ENCODE peak calls at places on chromosomes 7 and 10, in nine cellular contexts. One of them, this sample, is unnamed.

GRCh38 chr7:27148776-27149641 is 1.4 kb upstream of the HOXA6 start:
- DNase-seq in hepatocyte: no peak
- DNase-seq in activated CD8-positive, alpha-beta memory T cell treated with anti-CD3 and anti-CD28 coated beads for 48 hours: no peak
- DNase-seq in EH: peak
- DNase-seq in posterior vena cava: no peak
- DNase-seq in HTR-8/SVneo: no peak
- DNase-seq in T-helper 1 cell: no peak
- DNase-seq in stimulated activated CD4-positive, alpha-beta T cell treated with anti-CD3 and anti-CD28 coated beads, Interleukin-12 subunit alpha, Interleukin-12 subunit beta, amount 100 ng/mL, for 4 hours: no peak
- DNase-seq in hippocampal formation: no peak
- DNase-seq in this sample: no peak

GRCh38 chr7:155972651-155973349 is 160.5 kb upstream of the SHH start:
- DNase-seq in hepatocyte: no peak
- DNase-seq in activated CD8-positive, alpha-beta memory T cell treated with anti-CD3 and anti-CD28 coated beads for 48 hours: no peak
- DNase-seq in EH: no peak
- DNase-seq in posterior vena cava: peak
- DNase-seq in HTR-8/SVneo: no peak
- DNase-seq in T-helper 1 cell: no peak
- DNase-seq in stimulated activated CD4-positive, alpha-beta T cell treated with anti-CD3 and anti-CD28 coated beads, Interleukin-12 subunit alpha, Interleukin-12 subunit beta, amount 100 ng/mL, for 4 hours: no peak
- DNase-seq in hippocampal formation: no peak
- DNase-seq in this sample: no peak

GRCh38 chr10:6423004-6423403 is 157.1 kb downstream of the PRKCQ start:
- DNase-seq in hepatocyte: no peak
- DNase-seq in activated CD8-positive, alpha-beta memory T cell treated with anti-CD3 and anti-CD28 coated beads for 48 hours: no peak
- DNase-seq in EH: peak
- DNase-seq in posterior vena cava: no peak
- DNase-seq in HTR-8/SVneo: no peak
- DNase-seq in T-helper 1 cell: no peak
- DNase-seq in stimulated activated CD4-positive, alpha-beta T cell treated with anti-CD3 and anti-CD28 coated beads, Interleukin-12 subunit alpha, Interleukin-12 subunit beta, amount 100 ng/mL, for 4 hours: peak
- DNase-seq in hippocampal formation: no peak
- DNase-seq in this sample: no peak

GRCh38 chr7:80942261-80943041 is 23.6 kb upstream of the SEMA3C start:
- DNase-seq in hepatocyte: peak
- DNase-seq in activated CD8-positive, alpha-beta memory T cell treated with anti-CD3 and anti-CD28 coated beads for 48 hours: no peak
- DNase-seq in EH: peak
- DNase-seq in posterior vena cava: peak
- DNase-seq in HTR-8/SVneo: peak
- DNase-seq in T-helper 1 cell: no peak
- DNase-seq in stimulated activated CD4-positive, alpha-beta T cell treated with anti-CD3 and anti-CD28 coated beads, Interleukin-12 subunit alpha, Interleukin-12 subunit beta, amount 100 ng/mL, for 4 hours: no peak
- DNase-seq in hippocampal formation: no peak
- DNase-seq in this sample: peak

GRCh38 chr10:91880310-91880709 is 29.0 kb downstream of the FGFBP3 start:
- DNase-seq in hepatocyte: peak
- DNase-seq in activated CD8-positive, alpha-beta memory T cell treated with anti-CD3 and anti-CD28 coated beads for 48 hours: no peak
- DNase-seq in EH: peak
- DNase-seq in posterior vena cava: no peak
- DNase-seq in HTR-8/SVneo: no peak
- DNase-seq in T-helper 1 cell: no peak
- DNase-seq in stimulated activated CD4-positive, alpha-beta T cell treated with anti-CD3 and anti-CD28 coated beads, Interleukin-12 subunit alpha, Interleukin-12 subunit beta, amount 100 ng/mL, for 4 hours: no peak
- DNase-seq in hippocampal formation: no peak
- DNase-seq in this sample: peak

GRCh38 chr7:114293289-114294012 is 121.2 kb upstream of the FOXP2 start:
- DNase-seq in hepatocyte: peak
- DNase-seq in activated CD8-positive, alpha-beta memory T cell treated with anti-CD3 and anti-CD28 coated beads for 48 hours: no peak
- DNase-seq in EH: no peak
- DNase-seq in posterior vena cava: no peak
- DNase-seq in HTR-8/SVneo: no peak
- DNase-seq in T-helper 1 cell: no peak
- DNase-seq in stimulated activated CD4-positive, alpha-beta T cell treated with anti-CD3 and anti-CD28 coated beads, Interleukin-12 subunit alpha, Interleukin-12 subunit beta, amount 100 ng/mL, for 4 hours: no peak
- DNase-seq in hippocampal formation: no peak
- DNase-seq in this sample: no peak

GRCh38 chr7:136123352-136123751 is 146.2 kb upstream of the MTPN start:
- DNase-seq in hepatocyte: no peak
- DNase-seq in activated CD8-positive, alpha-beta memory T cell treated with anti-CD3 and anti-CD28 coated beads for 48 hours: no peak
- DNase-seq in EH: no peak
- DNase-seq in posterior vena cava: no peak
- DNase-seq in HTR-8/SVneo: no peak
- DNase-seq in T-helper 1 cell: no peak
- DNase-seq in stimulated activated CD4-positive, alpha-beta T cell treated with anti-CD3 and anti-CD28 coated beads, Interleukin-12 subunit alpha, Interleukin-12 subunit beta, amount 100 ng/mL, for 4 hours: no peak
- DNase-seq in hippocampal formation: no peak
- DNase-seq in this sample: no peak

GRCh38 chr7:133081119-133081604 is 728 bp downstream of the CHCHD3 start:
- DNase-seq in hepatocyte: peak
- DNase-seq in activated CD8-positive, alpha-beta memory T cell treated with anti-CD3 and anti-CD28 coated beads for 48 hours: no peak
- DNase-seq in EH: peak
- DNase-seq in posterior vena cava: no peak
- DNase-seq in HTR-8/SVneo: no peak
- DNase-seq in T-helper 1 cell: peak
- DNase-seq in stimulated activated CD4-positive, alpha-beta T cell treated with anti-CD3 and anti-CD28 coated beads, Interleukin-12 subunit alpha, Interleukin-12 subunit beta, amount 100 ng/mL, for 4 hours: no peak
- DNase-seq in hippocampal formation: no peak
- DNase-seq in this sample: peak

GRCh38 chr7:108528183-108528712 is 2.3 kb upstream of the PNPLA8 start:
- DNase-seq in hepatocyte: no peak
- DNase-seq in activated CD8-positive, alpha-beta memory T cell treated with anti-CD3 and anti-CD28 coated beads for 48 hours: no peak
- DNase-seq in EH: no peak
- DNase-seq in posterior vena cava: no peak
- DNase-seq in HTR-8/SVneo: no peak
- DNase-seq in T-helper 1 cell: no peak
- DNase-seq in stimulated activated CD4-positive, alpha-beta T cell treated with anti-CD3 and anti-CD28 coated beads, Interleukin-12 subunit alpha, Interleukin-12 subunit beta, amount 100 ng/mL, for 4 hours: no peak
- DNase-seq in hippocampal formation: no peak
- DNase-seq in this sample: peak

GRCh38 chr7:98322331-98323260 is 41.1 kb downstream of the BRI3 start:
- DNase-seq in hepatocyte: peak
- DNase-seq in activated CD8-positive, alpha-beta memory T cell treated with anti-CD3 and anti-CD28 coated beads for 48 hours: no peak
- DNase-seq in EH: no peak
- DNase-seq in posterior vena cava: no peak
- DNase-seq in HTR-8/SVneo: no peak
- DNase-seq in T-helper 1 cell: no peak
- DNase-seq in stimulated activated CD4-positive, alpha-beta T cell treated with anti-CD3 and anti-CD28 coated beads, Interleukin-12 subunit alpha, Interleukin-12 subunit beta, amount 100 ng/mL, for 4 hours: no peak
- DNase-seq in hippocampal formation: no peak
- DNase-seq in this sample: no peak

GRCh38 chr10:78260141-78260540 is 226.5 kb downstream of the RPS24 start:
- DNase-seq in hepatocyte: peak
- DNase-seq in activated CD8-positive, alpha-beta memory T cell treated with anti-CD3 and anti-CD28 coated beads for 48 hours: no peak
- DNase-seq in EH: no peak
- DNase-seq in posterior vena cava: peak
- DNase-seq in HTR-8/SVneo: no peak
- DNase-seq in T-helper 1 cell: no peak
- DNase-seq in stimulated activated CD4-positive, alpha-beta T cell treated with anti-CD3 and anti-CD28 coated beads, Interleukin-12 subunit alpha, Interleukin-12 subunit beta, amount 100 ng/mL, for 4 hours: no peak
- DNase-seq in hippocampal formation: no peak
- DNase-seq in this sample: no peak

GRCh38 chr7:108454674-108455523 is 1.3 kb downstream of the NRCAM start:
- DNase-seq in hepatocyte: peak
- DNase-seq in activated CD8-positive, alpha-beta memory T cell treated with anti-CD3 and anti-CD28 coated beads for 48 hours: no peak
- DNase-seq in EH: peak
- DNase-seq in posterior vena cava: no peak
- DNase-seq in HTR-8/SVneo: peak
- DNase-seq in T-helper 1 cell: no peak
- DNase-seq in stimulated activated CD4-positive, alpha-beta T cell treated with anti-CD3 and anti-CD28 coated beads, Interleukin-12 subunit alpha, Interleukin-12 subunit beta, amount 100 ng/mL, for 4 hours: peak
- DNase-seq in hippocampal formation: peak
- DNase-seq in this sample: peak

GRCh38 chr7:102436123-102436522 is 2.7 kb downstream of the ORAI2 start:
- DNase-seq in hepatocyte: no peak
- DNase-seq in activated CD8-positive, alpha-beta memory T cell treated with anti-CD3 and anti-CD28 coated beads for 48 hours: no peak
- DNase-seq in EH: no peak
- DNase-seq in posterior vena cava: no peak
- DNase-seq in HTR-8/SVneo: no peak
- DNase-seq in T-helper 1 cell: no peak
- DNase-seq in stimulated activated CD4-positive, alpha-beta T cell treated with anti-CD3 and anti-CD28 coated beads, Interleukin-12 subunit alpha, Interleukin-12 subunit beta, amount 100 ng/mL, for 4 hours: no peak
- DNase-seq in hippocampal formation: no peak
- DNase-seq in this sample: no peak

GRCh38 chr10:79431891-79432831 is 13.3 kb downstream of the ZCCHC24 start:
- DNase-seq in hepatocyte: peak
- DNase-seq in activated CD8-positive, alpha-beta memory T cell treated with anti-CD3 and anti-CD28 coated beads for 48 hours: no peak
- DNase-seq in EH: no peak
- DNase-seq in posterior vena cava: peak
- DNase-seq in HTR-8/SVneo: no peak
- DNase-seq in T-helper 1 cell: no peak
- DNase-seq in stimulated activated CD4-positive, alpha-beta T cell treated with anti-CD3 and anti-CD28 coated beads, Interleukin-12 subunit alpha, Interleukin-12 subunit beta, amount 100 ng/mL, for 4 hours: no peak
- DNase-seq in hippocampal formation: no peak
- DNase-seq in this sample: no peak

GRCh38 chr7:97732567-97733275 is 835 bp downstream of the TAC1 start:
- DNase-seq in hepatocyte: no peak
- DNase-seq in activated CD8-positive, alpha-beta memory T cell treated with anti-CD3 and anti-CD28 coated beads for 48 hours: no peak
- DNase-seq in EH: no peak
- DNase-seq in posterior vena cava: peak
- DNase-seq in HTR-8/SVneo: no peak
- DNase-seq in T-helper 1 cell: no peak
- DNase-seq in stimulated activated CD4-positive, alpha-beta T cell treated with anti-CD3 and anti-CD28 coated beads, Interleukin-12 subunit alpha, Interleukin-12 subunit beta, amount 100 ng/mL, for 4 hours: no peak
- DNase-seq in hippocampal formation: no peak
- DNase-seq in this sample: no peak

GRCh38 chr7:81361769-81362168 is 408.1 kb downstream of the HGF start:
- DNase-seq in hepatocyte: no peak
- DNase-seq in activated CD8-positive, alpha-beta memory T cell treated with anti-CD3 and anti-CD28 coated beads for 48 hours: no peak
- DNase-seq in EH: no peak
- DNase-seq in posterior vena cava: no peak
- DNase-seq in HTR-8/SVneo: no peak
- DNase-seq in T-helper 1 cell: no peak
- DNase-seq in stimulated activated CD4-positive, alpha-beta T cell treated with anti-CD3 and anti-CD28 coated beads, Interleukin-12 subunit alpha, Interleukin-12 subunit beta, amount 100 ng/mL, for 4 hours: no peak
- DNase-seq in hippocampal formation: no peak
- DNase-seq in this sample: no peak

GRCh38 chr10:21278491-21279216 is 246.8 kb downstream of the SKIDA1 start:
- DNase-seq in hepatocyte: peak
- DNase-seq in activated CD8-positive, alpha-beta memory T cell treated with anti-CD3 and anti-CD28 coated beads for 48 hours: peak
- DNase-seq in EH: peak
- DNase-seq in posterior vena cava: peak
- DNase-seq in HTR-8/SVneo: peak
- DNase-seq in T-helper 1 cell: peak
- DNase-seq in stimulated activated CD4-positive, alpha-beta T cell treated with anti-CD3 and anti-CD28 coated beads, Interleukin-12 subunit alpha, Interleukin-12 subunit beta, amount 100 ng/mL, for 4 hours: peak
- DNase-seq in hippocampal formation: peak
- DNase-seq in this sample: peak

GRCh38 chr7:141071855-141072547 is 1.9 kb upstream of the TMEM178B start:
- DNase-seq in hepatocyte: no peak
- DNase-seq in activated CD8-positive, alpha-beta memory T cell treated with anti-CD3 and anti-CD28 coated beads for 48 hours: no peak
- DNase-seq in EH: no peak
- DNase-seq in posterior vena cava: no peak
- DNase-seq in HTR-8/SVneo: no peak
- DNase-seq in T-helper 1 cell: no peak
- DNase-seq in stimulated activated CD4-positive, alpha-beta T cell treated with anti-CD3 and anti-CD28 coated beads, Interleukin-12 subunit alpha, Interleukin-12 subunit beta, amount 100 ng/mL, for 4 hours: no peak
- DNase-seq in hippocampal formation: no peak
- DNase-seq in this sample: no peak

GRCh38 chr7:54260868-54261475 is 281.2 kb upstream of the VSTM2A start:
- DNase-seq in hepatocyte: no peak
- DNase-seq in activated CD8-positive, alpha-beta memory T cell treated with anti-CD3 and anti-CD28 coated beads for 48 hours: no peak
- DNase-seq in EH: peak
- DNase-seq in posterior vena cava: no peak
- DNase-seq in HTR-8/SVneo: no peak
- DNase-seq in T-helper 1 cell: no peak
- DNase-seq in stimulated activated CD4-positive, alpha-beta T cell treated with anti-CD3 and anti-CD28 coated beads, Interleukin-12 subunit alpha, Interleukin-12 subunit beta, amount 100 ng/mL, for 4 hours: no peak
- DNase-seq in hippocampal formation: no peak
- DNase-seq in this sample: no peak

GRCh38 chr10:57336865-57337264 is 930.8 kb downstream of the IPMK start:
- DNase-seq in hepatocyte: no peak
- DNase-seq in activated CD8-positive, alpha-beta memory T cell treated with anti-CD3 and anti-CD28 coated beads for 48 hours: no peak
- DNase-seq in EH: no peak
- DNase-seq in posterior vena cava: no peak
- DNase-seq in HTR-8/SVneo: no peak
- DNase-seq in T-helper 1 cell: no peak
- DNase-seq in stimulated activated CD4-positive, alpha-beta T cell treated with anti-CD3 and anti-CD28 coated beads, Interleukin-12 subunit alpha, Interleukin-12 subunit beta, amount 100 ng/mL, for 4 hours: no peak
- DNase-seq in hippocampal formation: no peak
- DNase-seq in this sample: no peak

GRCh38 chr7:66413379-66414114 is 208.4 kb downstream of the TPST1 start:
- DNase-seq in hepatocyte: peak
- DNase-seq in activated CD8-positive, alpha-beta memory T cell treated with anti-CD3 and anti-CD28 coated beads for 48 hours: peak
- DNase-seq in EH: peak
- DNase-seq in posterior vena cava: peak
- DNase-seq in HTR-8/SVneo: no peak
- DNase-seq in T-helper 1 cell: peak
- DNase-seq in stimulated activated CD4-positive, alpha-beta T cell treated with anti-CD3 and anti-CD28 coated beads, Interleukin-12 subunit alpha, Interleukin-12 subunit beta, amount 100 ng/mL, for 4 hours: peak
- DNase-seq in hippocampal formation: peak
- DNase-seq in this sample: peak

GRCh38 chr7:125833839-125834238 is 904.2 kb upstream of the POT1 start:
- DNase-seq in hepatocyte: no peak
- DNase-seq in activated CD8-positive, alpha-beta memory T cell treated with anti-CD3 and anti-CD28 coated beads for 48 hours: no peak
- DNase-seq in EH: no peak
- DNase-seq in posterior vena cava: no peak
- DNase-seq in HTR-8/SVneo: no peak
- DNase-seq in T-helper 1 cell: no peak
- DNase-seq in stimulated activated CD4-positive, alpha-beta T cell treated with anti-CD3 and anti-CD28 coated beads, Interleukin-12 subunit alpha, Interleukin-12 subunit beta, amount 100 ng/mL, for 4 hours: no peak
- DNase-seq in hippocampal formation: no peak
- DNase-seq in this sample: no peak

GRCh38 chr7:14191686-14192098 is 202.2 kb upstream of the ETV1 start:
- DNase-seq in hepatocyte: no peak
- DNase-seq in activated CD8-positive, alpha-beta memory T cell treated with anti-CD3 and anti-CD28 coated beads for 48 hours: no peak
- DNase-seq in EH: no peak
- DNase-seq in posterior vena cava: no peak
- DNase-seq in HTR-8/SVneo: no peak
- DNase-seq in T-helper 1 cell: no peak
- DNase-seq in stimulated activated CD4-positive, alpha-beta T cell treated with anti-CD3 and anti-CD28 coated beads, Interleukin-12 subunit alpha, Interleukin-12 subunit beta, amount 100 ng/mL, for 4 hours: no peak
- DNase-seq in hippocampal formation: no peak
- DNase-seq in this sample: no peak

GRCh38 chr10:18099420-18099819 is 40.8 kb upstream of the CACNB2 start:
- DNase-seq in hepatocyte: no peak
- DNase-seq in activated CD8-positive, alpha-beta memory T cell treated with anti-CD3 and anti-CD28 coated beads for 48 hours: no peak
- DNase-seq in EH: no peak
- DNase-seq in posterior vena cava: no peak
- DNase-seq in HTR-8/SVneo: no peak
- DNase-seq in T-helper 1 cell: no peak
- DNase-seq in stimulated activated CD4-positive, alpha-beta T cell treated with anti-CD3 and anti-CD28 coated beads, Interleukin-12 subunit alpha, Interleukin-12 subunit beta, amount 100 ng/mL, for 4 hours: no peak
- DNase-seq in hippocampal formation: no peak
- DNase-seq in this sample: no peak

This sample was measured in Calu3.